ENCODE peak calls at places on chromosomes 1 and 21, in seven cellular contexts. I is thyroid gland, W is astrocyte of the spinal cord, K is cardiac muscle cell, H is fibroblast of mammary gland, D is AG04450, B is fibroblast of the aortic adventitia. T is an unnamed sample.

GRCh38 chr1:58812926-58813325 is 29.1 kb upstream of the JUN start:
- DNase-seq in H (no peak), K (no peak), B (no peak), W (no peak), D (no peak), I (no peak), T (no peak)

GRCh38 chr1:24393892-24394291 is 19.7 kb downstream of the STPG1 start:
- DNase-seq in D (no peak), H (peak), B (peak), I (no peak), K (peak), W (peak), T (no peak)

GRCh38 chr1:232620356-232620841 is 9.5 kb downstream of the SIPA1L2 start:
- DNase-seq in K (peak), H (peak), B (peak), I (peak), W (peak), D (no peak), T (no peak)

GRCh38 chr1:39131940-39132339 is 72.6 kb upstream of the MACF1 start:
- DNase-seq in I (no peak), D (no peak), K (no peak), W (no peak), B (no peak), H (no peak), T (no peak)

GRCh38 chr21:36165356-36165755 is 8.7 kb downstream of the DOP1B start:
- DNase-seq in D (no peak), I (no peak), B (no peak), K (no peak), W (no peak), H (no peak), T (no peak)

GRCh38 chr1:156961709-156962108 is 41.3 kb downstream of the LRRC71 start:
- DNase-seq in D (no peak), H (no peak), I (no peak), B (no peak), K (no peak), W (no peak), T (no peak)

GRCh38 chr1:112251766-112252506 is 144.1 kb upstream of the CTTNBP2NL start:
- DNase-seq in K (peak), W (peak), B (peak), I (no peak), H (peak), D (no peak), T (no peak)

GRCh38 chr1:169601096-169601881 is 15.0 kb upstream of the F5 start:
- DNase-seq in W (peak), K (peak), I (no peak), B (peak), D (no peak), H (peak), T (no peak)

GRCh38 chr1:19484338-19484792 is 974 bp downstream of the CAPZB start:
- DNase-seq in I (no peak), W (no peak), D (no peak), B (no peak), K (no peak), H (no peak), T (peak)

GRCh38 chr21:39085843-39086415 is 97.3 kb downstream of the PSMG1 start:
- DNase-seq in B (no peak), H (no peak), W (no peak), D (no peak), K (no peak), I (peak), T (no peak)

GRCh38 chr21:46256501-46256994 is 28.0 kb upstream of the LSS start:
- DNase-seq in B (no peak), H (no peak), I (no peak), D (no peak), W (no peak), K (no peak), T (no peak)

GRCh38 chr1:175757381-175758015 is 14.1 kb upstream of the TNR start:
- DNase-seq in B (no peak), I (peak), H (peak), D (no peak), K (peak), W (no peak), T (peak)

GRCh38 chr1:224726783-224727182 is 110.7 kb downstream of the CNIH3 start:
- DNase-seq in K (peak), I (no peak), W (peak), D (peak), H (peak), B (peak), T (no peak)

GRCh38 chr1:24362982-24363614 is 43.9 kb downstream of the GRHL3 start:
- DNase-seq in H (peak), I (peak), D (peak), K (peak), W (peak), B (peak), T (no peak)

GRCh38 chr1:237229333-237229732 is 187.3 kb downstream of the RYR2 start:
- DNase-seq in H (no peak), B (no peak), W (no peak), I (no peak), K (no peak), D (no peak), T (no peak)

GRCh38 chr1:37471345-37472231 is 2.8 kb upstream of the ZC3H12A start:
- DNase-seq in W (peak), I (peak), H (peak), K (peak), D (peak), B (peak), T (no peak)

GRCh38 chr21:36910581-36911307 is 55.7 kb downstream of the HLCS start:
- DNase-seq in H (peak), D (peak), K (peak), I (no peak), B (peak), W (peak), T (no peak)

GRCh38 chr1:169003864-169004516 is 102.5 kb upstream of the ATP1B1 start:
- DNase-seq in W (no peak), H (no peak), I (peak), B (peak), K (peak), D (no peak), T (no peak)

GRCh38 chr1:84117868-84118267 is 26.2 kb upstream of the PRKACB start:
- DNase-seq in D (peak), W (peak), I (no peak), K (peak), B (peak), H (peak), T (no peak)

GRCh38 chr1:147171399-147172167 is 687 bp downstream of the PRKAB2 start:
- DNase-seq in I (no peak), W (no peak), H (peak), D (no peak), B (no peak), K (no peak), T (no peak)

GRCh38 chr1:66044912-66045311 is 252.2 kb downstream of the PDE4B start:
- DNase-seq in B (no peak), K (no peak), D (no peak), W (no peak), H (no peak), I (no peak), T (no peak)

GRCh38 chr1:229209816-229210215 is 61.1 kb upstream of the RAB4A start:
- DNase-seq in K (peak), H (peak), D (peak), B (peak), I (no peak), W (peak), T (no peak)

GRCh38 chr1:28508435-28508754 is 2.6 kb downstream of the RCC1 start:
- DNase-seq in K (peak), B (no peak), D (no peak), H (peak), W (no peak), I (no peak), T (no peak)

GRCh38 chr1:31932491-31933316 is 5.5 kb downstream of the PTP4A2 start:
- DNase-seq in W (no peak), H (peak), K (no peak), I (no peak), B (no peak), D (no peak), T (no peak)

DNA sequence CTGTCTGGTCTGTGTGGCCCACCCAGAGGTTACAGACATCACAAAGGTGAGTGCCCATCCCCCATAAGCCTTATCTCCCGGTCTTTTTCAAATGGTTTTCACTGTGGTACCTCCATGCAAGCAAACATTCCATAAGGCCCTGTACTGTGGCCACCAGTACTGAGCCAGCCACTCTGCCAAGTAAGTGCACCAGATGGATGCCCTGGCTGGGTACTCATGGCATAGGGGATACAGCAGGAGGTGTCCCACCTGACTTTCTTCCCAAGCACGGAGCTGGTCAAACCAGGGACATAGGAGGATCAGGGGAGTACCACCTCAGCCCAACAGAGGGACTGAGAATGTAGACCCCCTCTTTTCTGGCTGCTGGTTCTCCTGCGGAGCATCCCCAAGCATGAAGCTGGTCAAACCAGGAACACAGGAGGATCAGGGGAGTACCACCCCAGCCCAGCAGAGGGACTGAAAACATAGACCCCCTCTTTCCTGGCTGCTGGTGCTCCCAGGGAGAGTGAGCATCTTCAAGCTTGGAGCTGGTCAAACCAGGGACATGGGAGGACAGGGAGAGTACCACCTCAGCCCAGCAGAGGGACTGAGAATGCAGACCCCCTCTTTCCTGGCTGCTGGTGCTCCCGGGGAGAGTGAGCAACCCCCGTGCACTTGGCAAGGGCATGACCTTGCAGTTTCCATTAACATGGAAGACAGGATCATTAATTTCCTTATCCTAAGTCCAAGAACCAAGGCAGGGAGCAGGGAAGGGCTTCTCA is 81.8 kb upstream of the KLHDC7A start:
- DNase-seq in K (no peak), D (no peak), I (no peak), H (no peak), B (no peak), W (no peak), T (no peak)
- TF ChIP-seq CTCF in K (no peak), D (no peak), I (no peak), H (no peak), B (no peak), W (no peak), T (peak)

GRCh38 chr1:29983366-29983765 is 740.0 kb downstream of the MATN1 start:
- DNase-seq in H (no peak), D (no peak), I (no peak), K (no peak), W (no peak), B (no peak), T (no peak)
- TF ChIP-seq CTCF in H (no peak), D (no peak), I (no peak), K (no peak), W (no peak), B (no peak), T (no peak)

DNA sequence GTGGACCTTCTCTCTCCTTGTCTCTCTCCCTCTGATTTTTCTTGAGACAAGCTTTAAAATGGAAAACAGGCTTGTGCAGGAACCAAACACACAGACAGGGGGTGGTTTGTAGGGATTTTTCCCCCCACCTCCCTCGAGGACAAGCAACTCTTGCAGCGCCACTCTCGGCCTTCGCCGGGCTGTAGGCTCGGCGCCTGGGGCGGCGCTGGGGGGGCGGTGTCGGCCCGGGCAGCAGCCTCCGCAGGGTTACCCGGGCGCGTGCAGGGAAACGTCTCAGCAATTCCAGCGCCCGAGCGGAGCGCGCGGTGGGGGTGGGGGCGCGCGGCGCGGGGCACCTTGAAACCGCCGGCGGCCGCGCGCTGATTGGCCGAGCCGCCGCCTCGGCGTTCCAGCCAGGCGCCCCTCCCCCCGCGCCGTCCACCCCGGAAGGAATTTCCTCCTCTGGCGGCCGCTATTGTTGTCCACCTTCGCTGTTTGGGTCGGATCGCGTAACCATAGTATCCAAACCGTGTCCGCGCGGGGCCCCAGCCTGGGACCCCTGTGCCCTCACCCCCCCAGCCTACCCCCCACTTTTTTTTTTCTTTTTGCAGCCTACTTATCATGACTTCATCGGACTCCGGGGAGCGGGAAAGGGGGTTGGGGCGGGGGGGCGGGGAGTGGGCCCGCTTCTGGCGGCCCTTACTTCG is 59.8 kb upstream of the ACOT11 start:
- DNase-seq in W (peak), D (peak), B (peak), K (peak), H (peak), I (peak), T (peak)
- TF ChIP-seq CTCF in W (peak), D (peak), B (peak), K (no peak), H (peak), I (no peak), T (no peak)

GRCh38 chr1:44239337-44239960 is 26.2 kb downstream of the DMAP1 start:
- DNase-seq in K (peak), B (peak), H (peak), D (no peak), I (no peak), W (peak), T (peak)

GRCh38 chr1:44239961-44240371 is 26.7 kb downstream of the DMAP1 start:
- DNase-seq in H (peak), B (no peak), W (no peak), D (no peak), I (peak), K (no peak), T (no peak)

GRCh38 chr1:44238651-44239050 is 25.4 kb downstream of the DMAP1 start:
- DNase-seq in K (no peak), H (no peak), W (no peak), B (no peak), I (no peak), D (no peak), T (no peak)

GRCh38 chr1:44236873-44237272 is 23.6 kb downstream of the DMAP1 start:
- DNase-seq in I (no peak), W (no peak), D (no peak), B (no peak), H (no peak), K (no peak), T (no peak)

GRCh38 chr1:44237721-44238457 is 24.6 kb downstream of the DMAP1 start:
- DNase-seq in H (peak), I (no peak), D (no peak), W (peak), K (peak), B (no peak), T (peak)
- TF ChIP-seq CTCF in H (peak), I (no peak), D (peak), W (peak), K (peak), B (peak), T (peak)

DNA sequence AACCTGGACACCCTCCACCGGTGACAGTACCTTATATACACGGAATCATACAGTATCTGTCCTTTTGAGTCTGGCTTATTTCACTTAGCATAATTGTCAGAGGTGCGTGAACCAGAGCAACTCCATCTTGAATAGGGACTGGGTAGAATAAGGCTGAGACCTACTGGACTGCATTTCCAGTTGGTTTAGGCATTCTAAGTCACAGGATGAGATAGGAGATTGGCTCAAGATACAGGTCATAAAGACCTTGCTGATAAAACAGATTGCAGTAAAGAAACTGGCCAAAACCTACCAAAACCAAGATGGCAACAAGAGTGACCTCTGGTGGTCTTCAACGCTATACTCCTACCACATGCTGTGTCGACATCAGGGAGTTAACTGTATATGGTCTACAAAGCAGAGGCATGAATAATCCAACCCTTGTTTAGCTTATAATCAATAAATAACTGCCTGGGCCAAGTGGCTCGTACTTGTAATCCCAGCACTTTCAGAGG is 1.4 kb upstream of the FDPS start:
- DNase-seq in I (no peak), B (peak), K (peak), W (peak), H (peak), D (no peak), T (no peak)
- TF ChIP-seq CTCF in I (peak), B (peak), K (peak), W (peak), H (peak), D (peak), T (peak)

T was measured in endothelial cell.